ENCODE peak calls at places on chromosomes 13 and 19, in six cellular contexts. T is HCT116, I is neural progenitor cell, G is heart left ventricle, S is body of pancreas, L is HepG2. J is an unnamed sample.

GRCh38 chr13:91135949-91136348 is 211.5 kb upstream of the MIR17HG start:
- DNase-seq in T (no peak), G (no peak), L (no peak), S (no peak), I (peak; percentile 53), J (no peak)

GRCh38 chr13:79674765-79675515 is 194.0 kb downstream of the NDFIP2 start:
- DNase-seq in L (no peak), G (no peak), T (no peak), I (no peak), S (no peak), J (no peak)

GRCh38 chr13:109584844-109585361 is 201.5 kb downstream of the IRS2 start:
- DNase-seq in G (no peak), T (no peak), L (no peak), I (peak; percentile 11), S (no peak), J (no peak)

GRCh38 chr19:30327331-30327730 is 44.9 kb upstream of the ZNF536 start:
- DNase-seq in L (no peak), S (no peak), G (no peak), T (no peak), I (no peak), J (no peak)

GRCh38 chr19:50513746-50514345 is at the start of gene ASPDH:
- DNase-seq in S (no peak), G (no peak), T (no peak), I (peak; percentile 50), L (no peak), J (no peak)

GRCh38 chr19:18919086-18919894 is at the start of the genes COPE and DDX49:
- DNase-seq in T (peak; percentile 99), I (peak; percentile 99), S (peak; percentile 99), G (peak; percentile 98), L (peak; percentile 100), J (peak; percentile 99)

GRCh38 chr13:31442605-31443004 is 242.8 kb downstream of the B3GLCT start:
- DNase-seq in I (no peak), T (no peak), G (no peak), L (no peak), S (no peak), J (no peak)

GRCh38 chr13:55155046-55155445 is 1985.7 kb upstream of the PRR20A start:
- DNase-seq in G (no peak), I (no peak), L (no peak), T (no peak), S (no peak), J (no peak)

GRCh38 chr19:2949939-2950285 is 5.1 kb upstream of the ZNF77 start:
- DNase-seq in I (no peak), G (peak; percentile 72), S (peak; percentile 66), T (no peak), L (peak; percentile 62), J (no peak)

GRCh38 chr19:4969772-4970531 is 1.0 kb downstream of the KDM4B start:
- DNase-seq in I (peak; percentile 31), T (no peak), S (peak; percentile 47), L (no peak), G (no peak), J (no peak)

GRCh38 chr13:82688400-82688999 is 1193.8 kb downstream of the SLITRK1 start:
- DNase-seq in I (no peak), S (no peak), L (no peak), T (no peak), G (no peak), J (no peak)

GRCh38 chr19:18063463-18063862 is 23.3 kb downstream of the IL12RB1 start:
- DNase-seq in G (no peak), L (peak; percentile 50), I (peak; percentile 48), T (no peak), S (no peak), J (no peak)

GRCh38 chr13:105510363-105510762 is 1025.1 kb downstream of the EFNB2 start:
- DNase-seq in I (no peak), L (no peak), G (no peak), S (no peak), T (no peak), J (no peak)

GRCh38 chr13:93472296-93472695 is 245.7 kb downstream of the GPC6 start:
- DNase-seq in T (no peak), S (no peak), I (no peak), L (no peak), G (no peak), J (no peak)

GRCh38 chr19:28640506-28640905 is 572.4 kb downstream of the UQCRFS1 start:
- DNase-seq in G (no peak), T (no peak), I (no peak), S (no peak), L (no peak), J (no peak)

GRCh38 chr19:51251453-51251790 is 542 bp downstream of the SIGLECL1 start:
- DNase-seq in T (no peak), I (no peak), S (no peak), G (no peak), L (no peak), J (no peak)

GRCh38 chr13:73465629-73465974 is 406.8 kb downstream of the KLF5 start:
- DNase-seq in T (peak; percentile 26), I (no peak), S (no peak), G (no peak), L (no peak), J (no peak)

DNA sequence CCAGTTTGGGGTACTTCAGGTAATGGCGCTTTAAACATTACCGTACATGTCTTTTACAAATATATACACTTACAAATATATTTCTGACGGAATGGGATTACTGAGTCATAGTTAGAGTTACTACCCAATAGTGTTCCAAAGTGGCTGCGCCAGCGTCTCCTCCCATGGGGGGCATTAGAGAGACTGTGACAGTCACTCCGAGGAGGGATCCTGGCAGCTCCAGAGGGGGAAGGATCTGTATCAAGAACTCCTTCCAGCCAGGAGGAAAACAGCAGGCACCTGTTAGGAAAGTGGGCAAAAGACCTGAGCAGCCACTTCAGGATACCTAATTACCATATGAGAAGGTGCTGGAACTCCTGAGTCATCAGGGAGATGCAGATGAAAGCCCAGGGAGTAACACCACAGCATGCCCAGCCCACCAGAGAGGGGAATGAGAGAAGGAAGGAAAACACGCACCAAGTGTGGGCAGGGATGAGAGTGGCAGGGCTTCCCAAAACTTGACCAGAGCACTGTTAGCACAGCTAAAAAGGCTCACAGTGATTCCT is 52.9 kb downstream of the SLC7A9 start:
- DNase-seq in S (no peak), G (no peak), I (no peak), T (no peak), L (no peak), J (no peak)
- H3K4me1 ChIP-seq in S (no peaks in the 10 kb centered on the region), G (no peaks in the 10 kb centered on the region), I (peaks cover 5% of the 10 kb centered on the region), T (no peaks in the 10 kb centered on the region), L (peaks cover 36% of the 10 kb centered on the region), J (peaks cover 5% of the 10 kb centered on the region)

GRCh38 chr13:113637262-113638160 is 20.5 kb downstream of the ATP4B start:
- DNase-seq in G (peak; percentile 11), I (no peak), T (no peak), S (no peak), L (no peak), J (no peak)

GRCh38 chr13:113638173-113638746 is 19.7 kb downstream of the ATP4B start:
- DNase-seq in G (peak; percentile 9), T (no peak), I (no peak), S (no peak), L (no peak), J (no peak)

GRCh38 chr13:113635048-113635420 is 23.0 kb downstream of the ATP4B start:
- DNase-seq in G (no peak), S (no peak), L (no peak), I (no peak), T (no peak), J (no peak)

GRCh38 chr13:113635709-113636108 is 22.3 kb downstream of the ATP4B start:
- DNase-seq in T (no peak), L (no peak), S (no peak), I (no peak), G (no peak), J (no peak)

DNA sequence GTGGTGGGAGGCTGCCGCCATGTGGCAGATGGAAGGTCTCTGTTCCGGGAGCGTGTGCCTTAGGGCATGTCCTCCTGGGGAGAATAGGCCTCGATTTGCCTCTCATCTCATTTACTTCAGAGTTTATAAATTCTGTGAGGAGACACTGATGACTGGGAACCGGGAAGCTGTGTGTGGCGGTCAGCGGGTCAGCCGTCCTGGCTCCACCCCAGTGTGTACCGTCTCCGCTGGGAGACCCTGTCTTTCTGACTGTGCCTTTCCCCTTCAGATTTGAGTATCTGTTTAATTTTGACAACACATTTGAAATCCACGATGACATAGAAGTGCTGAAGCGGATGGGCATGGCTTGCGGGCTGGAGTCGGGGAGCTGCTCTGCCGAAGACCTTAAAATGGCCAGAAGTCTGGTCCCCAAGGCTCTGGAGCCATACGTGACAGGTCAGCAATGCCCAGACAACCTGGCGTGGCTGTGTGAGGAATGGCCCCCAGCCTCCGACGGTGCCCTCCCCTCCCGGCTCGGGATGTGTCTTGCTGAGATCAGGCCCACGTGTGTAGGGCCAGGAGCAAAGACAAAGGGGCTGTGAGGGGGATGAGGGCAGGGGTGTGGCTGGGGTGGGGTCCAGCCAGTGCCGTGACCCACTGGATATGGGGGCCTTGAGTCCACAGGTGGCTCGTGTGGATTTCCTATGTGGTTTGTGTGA is 21.6 kb downstream of the ATP4B start:
- DNase-seq in L (no peak), S (no peak), T (no peak), G (no peak), I (no peak), J (no peak)
- H3K36me3 ChIP-seq in L (peaks cover 89% of the 10 kb centered on the region), S (peaks cover 32% of the 10 kb centered on the region), T (peaks cover 38% of the 10 kb centered on the region), G (peaks cover 83% of the 10 kb centered on the region), I (peaks cover 11% of the 10 kb centered on the region), J (peaks cover 49% of the 10 kb centered on the region)

DNA sequence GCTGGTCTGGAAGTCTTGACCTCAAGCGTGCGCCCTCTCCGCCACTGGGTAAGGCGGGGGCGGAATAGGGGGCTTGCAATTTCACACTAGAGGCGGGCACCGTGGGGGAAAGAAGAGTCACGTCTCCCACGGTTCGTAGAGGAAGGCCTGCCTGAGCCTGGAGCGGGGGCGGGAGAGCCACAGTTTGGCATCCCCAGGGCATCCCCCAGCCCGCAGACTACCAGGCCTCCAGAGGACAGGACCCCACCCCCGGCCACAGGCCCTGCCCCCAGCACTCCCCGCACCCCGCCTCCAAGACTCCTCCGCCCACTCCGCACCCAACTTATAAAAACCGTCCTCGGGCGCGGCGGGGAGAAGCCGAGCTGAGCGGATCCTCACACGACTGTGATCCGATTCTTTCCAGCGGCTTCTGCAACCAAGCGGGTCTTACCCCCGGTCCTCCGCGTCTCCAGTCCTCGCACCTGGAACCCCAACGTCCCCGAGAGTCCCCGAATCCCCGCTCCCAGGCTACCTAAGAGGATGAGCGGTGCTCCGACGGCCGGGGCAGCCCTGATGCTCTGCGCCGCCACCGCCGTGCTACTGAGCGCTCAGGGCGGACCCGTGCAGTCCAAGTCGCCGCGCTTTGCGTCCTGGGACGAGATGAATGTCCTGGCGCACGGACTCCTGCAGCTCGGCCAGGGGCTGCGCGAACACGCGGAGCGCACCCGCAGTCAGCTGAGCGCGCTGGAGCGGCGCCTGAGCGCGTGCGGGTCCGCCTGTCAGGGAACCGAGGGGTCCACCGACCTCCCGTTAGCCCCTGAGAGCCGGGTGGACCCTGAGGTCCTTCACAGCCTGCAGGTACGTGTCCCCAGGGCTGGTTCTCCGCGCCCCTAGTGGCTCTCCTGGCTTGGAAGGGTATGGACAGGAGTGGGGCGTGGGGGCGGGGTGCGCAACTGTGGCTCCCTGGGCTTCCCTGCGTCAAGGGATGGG is at the start of gene ANGPTL4:
- DNase-seq in I (peak; percentile 83), G (peak; percentile 67), T (peak; percentile 63), S (peak; percentile 70), L (no peak), J (no peak)
- H3K4me1 ChIP-seq in I (peaks cover 10% of the 10 kb centered on the region), G (peaks cover 62% of the 10 kb centered on the region), T (peaks cover 84% of the 10 kb centered on the region), S (peaks cover 74% of the 10 kb centered on the region), L (peaks cover 67% of the 10 kb centered on the region), J (peaks cover 8% of the 10 kb centered on the region)

GRCh38 chr19:32122258-32122657 is 223.2 kb upstream of the ZNF507 start:
- DNase-seq in I (no peak), T (no peak), G (no peak), L (no peak), S (no peak), J (no peak)
- H3K36me3 ChIP-seq in I (no peaks in the 10 kb centered on the region), T (no peaks in the 10 kb centered on the region), G (no peaks in the 10 kb centered on the region), L (no peaks in the 10 kb centered on the region), S (no peaks in the 10 kb centered on the region), J (no peaks in the 10 kb centered on the region)